ENCODE peak calls at places on chromosomes 3 and 15, in eight cellular contexts. One of them, this sample, is unnamed.

GRCh38 chr3:133274477-133274876 is 125.4 kb upstream of the BFSP2 start:
- DNase-seq in activated effector memory CD4-positive, alpha-beta T cell treated with anti-CD3 and anti-CD28 coated beads, Interleukin-2, amount 50 U/mL, for 16 hours: no peak
- DNase-seq in CD4-positive, CD25-positive, alpha-beta regulatory T cell: no peak
- DNase-seq in WTC11: no peak
- DNase-seq in osteocyte: no peak
- DNase-seq in mesenchymal stem cell: no peak
- DNase-seq in HT1080: no peak
- DNase-seq in NCI-H69: peak
- DNase-seq in this sample: no peak

GRCh38 chr15:86183765-86184491 is 104.3 kb downstream of the AGBL1 start:
- DNase-seq in activated effector memory CD4-positive, alpha-beta T cell treated with anti-CD3 and anti-CD28 coated beads, Interleukin-2, amount 50 U/mL, for 16 hours: no peak
- DNase-seq in CD4-positive, CD25-positive, alpha-beta regulatory T cell: no peak
- DNase-seq in WTC11: no peak
- DNase-seq in osteocyte: no peak
- DNase-seq in mesenchymal stem cell: no peak
- DNase-seq in HT1080: no peak
- DNase-seq in NCI-H69: no peak
- DNase-seq in this sample: no peak

GRCh38 chr3:128408693-128409620 is 57.7 kb downstream of the DNAJB8 start:
- DNase-seq in activated effector memory CD4-positive, alpha-beta T cell treated with anti-CD3 and anti-CD28 coated beads, Interleukin-2, amount 50 U/mL, for 16 hours: no peak
- DNase-seq in CD4-positive, CD25-positive, alpha-beta regulatory T cell: no peak
- DNase-seq in WTC11: peak
- DNase-seq in osteocyte: no peak
- DNase-seq in mesenchymal stem cell: no peak
- DNase-seq in HT1080: no peak
- DNase-seq in NCI-H69: peak
- DNase-seq in this sample: no peak

GRCh38 chr3:180253283-180253682 is 216.5 kb upstream of the PEX5L start:
- DNase-seq in activated effector memory CD4-positive, alpha-beta T cell treated with anti-CD3 and anti-CD28 coated beads, Interleukin-2, amount 50 U/mL, for 16 hours: no peak
- DNase-seq in CD4-positive, CD25-positive, alpha-beta regulatory T cell: no peak
- DNase-seq in WTC11: no peak
- DNase-seq in osteocyte: no peak
- DNase-seq in mesenchymal stem cell: no peak
- DNase-seq in HT1080: no peak
- DNase-seq in NCI-H69: no peak
- DNase-seq in this sample: no peak

GRCh38 chr3:9108876-9109569 is 140.4 kb downstream of the SRGAP3 start:
- DNase-seq in activated effector memory CD4-positive, alpha-beta T cell treated with anti-CD3 and anti-CD28 coated beads, Interleukin-2, amount 50 U/mL, for 16 hours: no peak
- DNase-seq in CD4-positive, CD25-positive, alpha-beta regulatory T cell: no peak
- DNase-seq in WTC11: no peak
- DNase-seq in osteocyte: no peak
- DNase-seq in mesenchymal stem cell: no peak
- DNase-seq in HT1080: no peak
- DNase-seq in NCI-H69: no peak
- DNase-seq in this sample: no peak

GRCh38 chr3:41267975-41268640 is 68.8 kb downstream of the CTNNB1 start:
- DNase-seq in activated effector memory CD4-positive, alpha-beta T cell treated with anti-CD3 and anti-CD28 coated beads, Interleukin-2, amount 50 U/mL, for 16 hours: no peak
- DNase-seq in CD4-positive, CD25-positive, alpha-beta regulatory T cell: no peak
- DNase-seq in WTC11: no peak
- DNase-seq in osteocyte: no peak
- DNase-seq in mesenchymal stem cell: peak
- DNase-seq in HT1080: peak
- DNase-seq in NCI-H69: peak
- DNase-seq in this sample: no peak

GRCh38 chr3:47266709-47267489 is 15.7 kb downstream of the KIF9 start:
- DNase-seq in activated effector memory CD4-positive, alpha-beta T cell treated with anti-CD3 and anti-CD28 coated beads, Interleukin-2, amount 50 U/mL, for 16 hours: peak
- DNase-seq in CD4-positive, CD25-positive, alpha-beta regulatory T cell: no peak
- DNase-seq in WTC11: no peak
- DNase-seq in osteocyte: no peak
- DNase-seq in mesenchymal stem cell: peak
- DNase-seq in HT1080: peak
- DNase-seq in NCI-H69: peak
- DNase-seq in this sample: no peak

GRCh38 chr15:70826634-70827033 is 27.3 kb downstream of the LARP6 start:
- DNase-seq in activated effector memory CD4-positive, alpha-beta T cell treated with anti-CD3 and anti-CD28 coated beads, Interleukin-2, amount 50 U/mL, for 16 hours: no peak
- DNase-seq in CD4-positive, CD25-positive, alpha-beta regulatory T cell: no peak
- DNase-seq in WTC11: no peak
- DNase-seq in osteocyte: peak
- DNase-seq in mesenchymal stem cell: peak
- DNase-seq in HT1080: peak
- DNase-seq in NCI-H69: no peak
- DNase-seq in this sample: peak

GRCh38 chr3:118682916-118683315 is 351.7 kb downstream of the IGSF11 start:
- DNase-seq in activated effector memory CD4-positive, alpha-beta T cell treated with anti-CD3 and anti-CD28 coated beads, Interleukin-2, amount 50 U/mL, for 16 hours: no peak
- DNase-seq in CD4-positive, CD25-positive, alpha-beta regulatory T cell: no peak
- DNase-seq in WTC11: no peak
- DNase-seq in osteocyte: no peak
- DNase-seq in mesenchymal stem cell: no peak
- DNase-seq in HT1080: no peak
- DNase-seq in NCI-H69: no peak
- DNase-seq in this sample: no peak

GRCh38 chr3:79368403-79368802 is 399.4 kb downstream of the ROBO1 start:
- DNase-seq in activated effector memory CD4-positive, alpha-beta T cell treated with anti-CD3 and anti-CD28 coated beads, Interleukin-2, amount 50 U/mL, for 16 hours: no peak
- DNase-seq in CD4-positive, CD25-positive, alpha-beta regulatory T cell: no peak
- DNase-seq in WTC11: no peak
- DNase-seq in osteocyte: no peak
- DNase-seq in mesenchymal stem cell: no peak
- DNase-seq in HT1080: no peak
- DNase-seq in NCI-H69: peak
- DNase-seq in this sample: no peak